ENCODE peak calls at places on chromosomes 16 and 17, in ten cellular contexts. M is lower lobe of right lung; W is lower leg skin; U is CD8-positive, alpha-beta T cell; X is ascending aorta; F is activated B cell treated with CpG ODN at 0.5 μM for 24 hours; D is mucosa of descending colon; T is fibroblast of lung; R is upper lobe of right lung; G is kidney. I is an unnamed sample.

GRCh38 chr16:67562918-67563707 is 787 bp downstream of the CTCF start:
- DNase-seq in T (peak), F (peak), X (no peak), U (peak), D (peak), M (peak), R (peak), G (peak), W (no peak), I (no peak)

GRCh38 chr16:68214726-68215125 is 21.2 kb downstream of the ESRP2 start:
- DNase-seq in M (no peak), R (no peak), G (no peak), F (no peak), D (no peak), W (no peak), T (no peak), X (no peak), U (no peak), I (no peak)

GRCh38 chr16:27852116-27852515 is 211.4 kb downstream of the GSG1L start:
- DNase-seq in X (no peak), T (no peak), U (no peak), M (no peak), R (peak), G (no peak), F (no peak), W (no peak), D (no peak), I (no peak)

GRCh38 chr16:81531415-81531814 is 86.8 kb downstream of the CMIP start:
- DNase-seq in G (peak), X (no peak), W (peak), F (no peak), T (no peak), D (no peak), R (peak), M (peak), U (no peak), I (no peak)

GRCh38 chr16:86941731-86942468 is 363.6 kb downstream of the FOXL1 start:
- DNase-seq in D (no peak), R (peak), F (no peak), G (peak), U (no peak), M (no peak), X (no peak), T (no peak), W (no peak), I (no peak)

GRCh38 chr16:85398688-85399582 is 214.2 kb upstream of the GSE1 start:
- DNase-seq in X (no peak), G (peak), W (no peak), R (no peak), F (no peak), M (peak), T (no peak), D (no peak), U (no peak), I (no peak)

GRCh38 chr17:32256012-32256694 is 9.5 kb upstream of the RHBDL3 start:
- DNase-seq in U (no peak), D (no peak), R (no peak), F (no peak), G (peak), X (no peak), M (no peak), W (no peak), T (peak), I (no peak)

GRCh38 chr17:31564883-31565297 is 173.4 kb downstream of the RAB11FIP4 start:
- DNase-seq in F (no peak), G (no peak), T (peak), X (no peak), D (no peak), R (no peak), M (no peak), U (no peak), W (no peak), I (no peak)

DNA sequence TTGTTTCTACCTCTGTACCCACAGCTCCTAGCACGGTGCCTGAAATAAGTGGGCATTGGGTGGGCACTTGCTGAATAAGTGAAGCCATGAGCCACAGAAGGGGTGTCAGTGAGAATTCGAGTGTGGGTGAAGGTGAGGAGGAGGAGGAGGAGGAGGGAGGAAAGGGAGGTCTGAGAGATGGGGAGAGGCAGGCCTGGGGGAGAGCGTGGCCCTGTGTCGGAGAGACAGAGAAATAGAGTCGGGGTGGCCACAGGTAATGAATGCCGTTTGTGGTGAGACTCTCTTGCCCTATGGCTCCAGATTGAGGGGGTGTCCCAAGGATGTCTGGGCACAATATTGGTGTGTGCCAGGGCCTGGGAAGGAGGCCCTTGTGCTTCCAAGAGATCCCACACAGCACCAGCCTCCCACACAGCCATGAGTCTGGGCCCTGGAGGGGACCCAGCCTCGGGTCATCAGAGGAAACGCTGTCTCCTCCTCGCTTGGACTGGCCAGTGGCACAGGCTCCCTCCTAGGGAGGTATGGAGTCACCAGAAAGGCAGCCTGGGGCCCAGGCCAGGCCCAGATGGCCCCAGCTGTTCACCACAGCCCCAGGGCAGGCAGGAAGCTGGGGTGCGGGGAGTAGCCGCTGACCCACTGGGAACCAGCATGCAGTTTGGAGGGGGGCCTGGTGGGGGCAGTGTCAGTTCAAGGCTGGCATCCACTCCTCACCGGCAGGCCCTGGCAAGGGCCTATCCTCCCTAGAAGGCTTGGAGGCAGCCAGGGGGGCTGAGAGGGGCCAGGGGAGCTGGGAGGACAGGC is 49.0 kb downstream of the SDK2 start:
- DNase-seq in D (peak), G (no peak), W (no peak), U (peak), T (peak), X (no peak), M (peak), R (peak), F (peak), I (no peak)
- TF ChIP-seq CTCF in D (no peak), G (peak), W (no peak), U (peak), T (peak), X (peak), M (peak), R (peak), F (no peak), I (peak)

DNA sequence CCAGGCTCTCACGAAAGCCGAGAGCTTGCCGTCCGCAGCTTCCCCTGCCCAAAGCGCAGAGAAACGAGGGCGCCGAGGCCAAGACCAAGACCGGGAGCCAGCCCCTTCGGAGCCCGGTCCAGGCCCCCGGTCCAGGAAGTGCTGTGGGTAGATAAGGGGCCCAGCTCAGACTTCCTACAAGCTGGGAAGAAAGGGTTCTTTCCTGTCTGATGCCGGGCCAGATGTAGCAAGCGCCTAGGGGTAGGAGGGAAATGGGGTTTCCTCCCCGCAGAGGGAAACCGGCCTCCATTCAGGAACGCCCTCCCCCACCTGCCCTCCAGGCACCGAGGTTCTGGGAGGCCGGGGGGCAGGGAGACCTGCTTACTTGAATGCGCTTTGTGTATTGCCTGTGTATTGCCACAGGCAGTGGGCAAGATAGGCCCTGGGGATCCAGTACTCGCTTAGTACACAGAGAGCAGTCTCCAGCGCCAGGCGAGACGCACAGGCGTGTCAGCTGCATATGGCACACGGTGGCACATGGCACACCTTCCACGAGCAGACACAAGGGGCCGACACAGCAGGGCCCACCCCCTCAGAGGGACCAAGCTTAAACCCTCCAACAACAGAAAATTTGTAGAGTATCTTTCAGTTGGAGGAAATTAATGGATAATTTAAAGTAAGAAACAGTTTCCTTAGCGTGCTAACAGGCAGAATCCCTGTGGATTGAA is 1.0 kb upstream of the CYB561 start:
- DNase-seq in W (no peak), F (peak), X (no peak), D (peak), T (no peak), M (peak), G (no peak), U (peak), R (no peak), I (no peak)
- TF ChIP-seq CTCF in W (no peak), F (no peak), X (no peak), D (no peak), T (no peak), M (no peak), G (no peak), U (no peak), R (peak), I (no peak)

DNA sequence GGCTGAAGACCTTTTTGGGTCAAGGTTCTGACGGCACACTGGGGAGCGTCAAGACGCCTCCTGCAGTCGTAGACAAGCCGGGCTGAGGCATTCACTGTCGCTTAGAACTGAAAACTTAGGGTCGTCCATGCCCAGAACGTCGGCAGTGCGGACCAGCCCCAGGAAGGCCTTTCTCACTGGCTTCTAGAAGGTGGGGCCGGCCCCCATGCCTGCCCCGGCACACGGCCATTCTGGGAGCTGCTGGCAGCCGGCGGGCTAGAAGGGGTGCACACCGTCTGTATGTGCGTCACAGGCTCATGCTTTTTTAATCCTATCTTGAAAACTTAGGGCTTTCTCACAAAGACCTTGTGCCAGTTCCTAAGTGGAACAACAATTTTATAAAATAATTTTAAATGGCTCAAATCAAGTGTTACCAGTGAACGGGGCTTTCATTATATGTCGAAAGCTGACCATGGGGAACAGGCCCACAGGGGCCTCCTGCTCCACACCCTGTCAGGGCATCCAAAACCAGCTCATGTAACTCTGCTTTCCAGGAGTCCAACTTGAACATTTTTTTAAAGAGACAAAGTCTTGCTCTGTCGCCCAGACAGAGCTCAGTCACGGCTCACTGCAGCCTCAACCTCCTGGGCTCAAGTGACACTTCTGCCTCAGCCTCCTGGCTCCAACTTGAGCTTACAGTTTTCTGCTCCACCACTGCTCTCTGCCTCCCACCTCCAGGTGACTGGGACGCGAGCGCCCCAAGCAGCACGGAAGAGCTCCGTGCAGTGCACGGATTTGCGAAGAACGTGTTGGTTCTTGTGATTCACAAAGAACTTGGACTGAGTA is 111.2 kb downstream of the ANKRD11 start:
- DNase-seq in R (no peak), T (no peak), D (no peak), W (no peak), M (no peak), U (no peak), X (no peak), G (peak), F (no peak), I (no peak)
- TF ChIP-seq CTCF in R (no peak), T (no peak), D (no peak), W (no peak), M (no peak), U (no peak), X (no peak), G (no peak), F (no peak), I (no peak)

DNA sequence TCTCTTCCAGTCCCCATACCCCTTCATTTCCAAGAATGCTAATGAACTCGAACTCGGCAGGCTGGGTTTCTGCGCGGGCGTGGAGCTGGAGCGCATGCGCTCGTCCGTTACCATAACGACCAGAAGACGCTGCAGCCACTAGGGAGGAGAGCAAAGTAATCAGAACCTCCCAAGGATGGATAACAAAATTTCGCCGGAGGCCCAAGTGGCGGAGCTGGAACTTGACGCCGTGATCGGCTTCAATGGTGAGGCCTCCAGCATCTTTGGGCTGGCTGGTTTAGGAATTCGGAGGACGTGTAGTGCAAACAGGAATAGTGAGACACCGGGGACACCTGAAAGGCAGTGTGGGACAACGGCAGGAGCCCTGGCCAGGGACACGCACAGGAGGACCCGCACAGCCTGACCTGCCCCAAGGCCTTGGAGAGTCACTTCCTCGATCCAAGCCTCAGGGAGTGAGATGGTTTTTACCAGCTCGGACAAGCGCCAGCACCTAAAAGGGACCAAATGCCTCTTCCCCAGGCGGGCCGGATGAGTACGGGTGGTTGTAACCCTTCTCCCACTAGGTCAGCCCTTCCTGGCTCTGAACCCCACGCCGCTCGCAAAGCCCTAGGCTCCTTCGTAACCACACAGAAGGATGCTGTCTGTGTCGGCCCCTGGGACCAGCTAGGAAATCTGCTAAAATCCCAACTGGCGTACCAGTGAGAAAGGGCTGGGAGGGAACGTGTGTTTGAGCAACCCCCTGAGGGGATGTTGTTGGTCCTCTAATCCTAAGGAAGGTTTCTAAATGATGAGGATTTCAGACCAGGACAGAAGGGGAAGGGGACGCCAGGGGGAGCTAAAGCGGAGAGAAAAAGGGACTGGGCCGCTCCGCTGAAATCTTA is at the start of gene CFAP52:
- DNase-seq in X (peak), T (peak), G (peak), U (peak), R (peak), D (peak), M (peak), W (peak), F (peak), I (peak)
- TF ChIP-seq CTCF in X (peak), T (peak), G (peak), U (peak), R (peak), D (peak), M (peak), W (no peak), F (peak), I (peak)